ENCODE peak calls at places on chromosomes 5 and 9, in ten cellular contexts. G is fibroblast of lung, H is SK-N-SH, B is uterus, C is endodermal cell, S is cardiac fibroblast, V is H1, N is fibroblast of the aortic adventitia, K is GM12864, Y is WTC11. M is an unnamed sample.
A peak's percentile ranks its signal among the peaks of the same experiment; 100 is the strongest.

GRCh38 chr5:57302643-57303042 is 128.8 kb downstream of the GPBP1 start:
- DNase-seq in G (peak; percentile 63), H (no peak), B (no peak), C (no peak), S (peak; percentile 43), V (no peak), N (no peak), K (no peak), Y (no peak), M (no peak)

GRCh38 chr5:54024466-54024865 is 285.9 kb downstream of the ARL15 start:
- DNase-seq in G (peak; percentile 35), H (no peak), B (no peak), C (no peak), S (peak; percentile 80), V (no peak), N (peak; percentile 42), K (no peak), Y (no peak), M (no peak)

GRCh38 chr9:124527781-124528180 is 20.6 kb upstream of the NR5A1 start:
- DNase-seq in G (peak; percentile 68), H (no peak), B (no peak), C (no peak), S (no peak), V (no peak), N (peak; percentile 21), K (no peak), Y (no peak), M (no peak)

GRCh38 chr5:116476903-116477537 is 97.6 kb downstream of the SEMA6A start:
- DNase-seq in G (peak; percentile 21), H (no peak), B (no peak), C (no peak), S (no peak), V (no peak), N (no peak), K (no peak), Y (no peak), M (no peak)

GRCh38 chr5:14739538-14739937 is 75.0 kb downstream of the OTULIN start:
- DNase-seq in G (peak; percentile 61), H (no peak), B (no peak), C (no peak), S (peak; percentile 83), V (no peak), N (peak; percentile 70), K (no peak), Y (no peak), M (no peak)

GRCh38 chr5:116237917-116238502 is 153.2 kb downstream of the COMMD10 start:
- DNase-seq in G (no peak), H (no peak), B (no peak), C (no peak), S (peak; percentile 18), V (no peak), N (no peak), K (no peak), Y (no peak), M (no peak)

GRCh38 chr9:7983361-7983974 is 183.9 kb upstream of the DMAC1 start:
- DNase-seq in G (no peak), H (no peak), B (no peak), C (no peak), S (no peak), V (no peak), N (no peak), K (no peak), Y (no peak), M (no peak)

GRCh38 chr5:80799041-80799440 is 144.3 kb upstream of the DHFR start:
- DNase-seq in G (peak; percentile 32), H (no peak), B (no peak), C (no peak), S (no peak), V (no peak), N (peak; percentile 24), K (no peak), Y (no peak), M (no peak)

GRCh38 chr5:139845846-139846681 is 50.5 kb downstream of the PSD2 start:
- DNase-seq in G (no peak), H (no peak), B (no peak), C (no peak), S (no peak), V (no peak), N (no peak), K (no peak), Y (no peak), M (no peak)

GRCh38 chr5:159331099-159331973 is 1.0 kb upstream of the IL12B start:
- DNase-seq in G (peak; percentile 43), H (peak; percentile 86), B (peak; percentile 57), C (peak; percentile 92), S (peak; percentile 43), V (no peak), N (peak; percentile 36), K (no peak), Y (peak; percentile 82), M (peak; percentile 77)

GRCh38 chr9:114757984-114758383 is 47.9 kb downstream of the TNFSF15 start:
- DNase-seq in G (no peak), H (no peak), B (no peak), C (no peak), S (no peak), V (peak; percentile 7), N (no peak), K (no peak), Y (no peak), M (no peak)

GRCh38 chr5:41869150-41869738 is 981 bp downstream of the OXCT1 start:
- DNase-seq in G (peak; percentile 46), H (peak; percentile 69), B (peak; percentile 77), C (no peak), S (peak; percentile 22), V (no peak), N (peak; percentile 52), K (no peak), Y (peak; percentile 55), M (peak; percentile 34)

GRCh38 chr9:133119461-133120342 is 1.3 kb downstream of the RALGDS start:
- DNase-seq in G (peak; percentile 16), H (peak; percentile 90), B (peak; percentile 45), C (no peak), S (no peak), V (no peak), N (no peak), K (no peak), Y (no peak), M (no peak)

GRCh38 chr5:148459669-148460068 is 75.9 kb downstream of the FBXO38 start:
- DNase-seq in G (no peak), H (no peak), B (no peak), C (no peak), S (no peak), V (no peak), N (no peak), K (no peak), Y (no peak), M (no peak)

GRCh38 chr5:66647146-66647856 is 51.1 kb downstream of the MAST4 start:
- DNase-seq in G (peak; percentile 70), H (no peak), B (no peak), C (no peak), S (peak; percentile 51), V (no peak), N (no peak), K (no peak), Y (no peak), M (no peak)

GRCh38 chr9:100700689-100701318 is 122.9 kb downstream of the CAVIN4 start:
- DNase-seq in G (no peak), H (peak; percentile 23), B (no peak), C (peak; percentile 75), S (peak; percentile 15), V (no peak), N (peak; percentile 2), K (peak; percentile 5), Y (peak; percentile 44), M (no peak)

DNA sequence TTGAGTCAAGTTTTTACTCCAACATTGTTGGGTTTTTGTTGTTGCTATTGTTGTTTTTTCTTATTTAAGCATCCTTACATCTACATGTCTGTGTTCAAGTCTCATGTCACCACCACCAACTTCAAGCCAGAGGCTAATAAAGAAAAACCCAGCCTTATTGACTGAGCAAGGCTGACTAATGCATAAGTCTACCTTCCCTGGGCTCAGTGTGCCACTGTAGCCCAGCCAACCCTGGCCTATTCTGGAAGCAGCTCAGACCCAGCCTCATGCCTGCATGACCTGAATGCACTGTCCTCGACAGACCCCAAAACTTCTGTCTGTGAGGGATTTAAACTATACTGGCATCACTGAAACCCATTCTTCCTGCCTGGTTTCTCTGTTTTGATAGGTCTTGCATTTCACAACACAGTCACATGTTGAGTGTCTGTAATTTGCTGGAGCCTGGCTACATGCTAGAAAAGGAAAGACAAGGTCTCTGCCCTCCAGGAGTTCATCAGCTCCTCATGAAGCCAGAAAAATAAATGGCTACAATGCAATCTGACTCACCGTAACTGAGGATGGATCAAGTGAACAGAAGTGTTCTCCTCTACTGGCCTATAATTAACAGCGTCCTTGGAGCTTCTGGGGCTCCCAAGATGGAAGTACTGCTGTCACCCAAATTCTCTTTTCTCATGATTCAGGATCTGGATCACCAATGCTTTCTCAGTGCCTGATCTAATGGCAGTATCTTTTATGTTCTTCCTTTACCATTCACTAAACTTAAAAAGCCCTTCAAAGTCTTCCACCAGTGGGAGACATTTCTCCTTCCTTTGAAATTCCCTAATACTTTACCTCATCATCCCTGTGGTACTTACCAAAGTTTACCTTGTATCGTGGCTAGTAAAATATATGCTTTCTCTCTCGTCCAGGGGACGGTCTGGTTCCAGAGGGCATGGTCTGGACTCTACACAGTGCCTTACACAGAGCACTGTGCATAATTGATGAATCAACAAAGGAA is 103.9 kb upstream of the IFNE start:
- DNase-seq in G (no peak), H (no peak), B (no peak), C (no peak), S (peak; percentile 41), V (no peak), N (peak; percentile 63), K (no peak), Y (no peak), M (no peak)
- TF ChIP-seq CTCF in G (peak; percentile 8), H (no peak), B (no peak), C (peak; percentile 49), S (peak; percentile 36), V (no peak), N (peak; percentile 47), K (no peak), Y (no peak), M (no peak)

GRCh38 chr5:16538001-16538400 is 72.4 kb upstream of the ZNF622 start:
- DNase-seq in G (no peak), H (no peak), B (no peak), C (no peak), S (no peak), V (no peak), N (no peak), K (no peak), Y (no peak), M (no peak)
- TF ChIP-seq CTCF in G (no peak), H (no peak), B (no peak), C (no peak), S (no peak), V (no peak), N (no peak), K (no peak), Y (no peak), M (no peak)

GRCh38 chr5:69414885-69415583 is at the start of gene MARVELD2:
- DNase-seq in G (peak; percentile 54), H (peak; percentile 26), B (peak; percentile 20), C (peak; percentile 97), S (no peak), V (peak; percentile 81), N (no peak), K (no peak), Y (peak; percentile 94), M (peak; percentile 70)
- TF ChIP-seq CTCF in G (peak; percentile 22), H (no peak), B (no peak), C (peak; percentile 70), S (no peak), V (peak; percentile 47), N (no peak), K (peak; percentile 11), Y (no peak), M (peak; percentile 44)

DNA sequence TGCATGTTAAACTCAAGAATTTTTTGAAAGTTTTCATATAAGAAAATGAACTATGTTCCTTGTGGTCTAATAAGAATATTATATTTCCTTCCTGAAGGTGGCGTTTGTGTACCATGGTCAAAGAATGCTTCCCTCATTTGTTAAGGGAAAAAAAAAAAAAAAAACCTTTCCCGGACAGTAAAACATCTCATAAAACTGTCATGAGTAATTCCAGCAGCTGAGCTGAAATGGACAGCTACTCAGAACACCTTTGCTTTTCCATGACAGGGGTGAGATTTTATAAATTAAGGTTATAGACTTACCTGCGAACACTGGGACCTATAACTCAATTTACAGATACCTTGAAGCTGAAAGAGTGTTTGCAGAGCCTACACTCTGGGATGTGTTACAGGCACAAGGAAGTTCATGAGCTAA is 113.2 kb upstream of the RANBP3L start:
- DNase-seq in G (peak; percentile 50), H (peak; percentile 26), B (no peak), C (peak; percentile 47), S (peak; percentile 73), V (no peak), N (peak; percentile 74), K (no peak), Y (no peak), M (no peak)
- TF ChIP-seq CTCF in G (peak; percentile 20), H (peak; percentile 71), B (peak; percentile 45), C (peak; percentile 82), S (peak; percentile 35), V (no peak), N (peak; percentile 52), K (peak; percentile 3), Y (peak; percentile 22), M (peak; percentile 16)

M was measured in GM10248.